ENCODE peak calls at places on chromosome 13, in eight cellular contexts. D is kidney tubule cell; V is activated CD4-positive, alpha-beta T cell treated with anti-CD3 and anti-CD28 coated beads, Interleukin-2, amount 50 U/mL, for 1 hour; Q is mammary epithelial cell; R is PC-3; E is T-helper 22 cell; W is NCI-H1694; Y is cardiac fibroblast. U is an unnamed sample.

GRCh38 chr13:107883561-107884175 is 331.7 kb downstream of the LIG4 start:
- DNase-seq in D (peak), V (no peak), Q (peak), R (peak), E (no peak), W (no peak), Y (peak), U (no peak)

GRCh38 chr13:111422352-111422751 is 101.9 kb downstream of the TEX29 start:
- DNase-seq in D (no peak), V (no peak), Q (no peak), R (no peak), E (no peak), W (peak), Y (no peak), U (no peak)

GRCh38 chr13:110499621-110500281 is 61.8 kb downstream of the RAB20 start:
- DNase-seq in D (peak), V (no peak), Q (no peak), R (peak), E (no peak), W (peak), Y (peak), U (peak)

GRCh38 chr13:91200486-91200885 is 147.0 kb upstream of the MIR17HG start:
- DNase-seq in D (no peak), V (no peak), Q (no peak), R (no peak), E (no peak), W (no peak), Y (no peak), U (no peak)

GRCh38 chr13:49367640-49368431 is 76.0 kb downstream of the CAB39L start:
- DNase-seq in D (no peak), V (no peak), Q (no peak), R (no peak), E (no peak), W (no peak), Y (no peak), U (no peak)

GRCh38 chr13:85405316-85405897 is 393.8 kb downstream of the SLITRK6 start:
- DNase-seq in D (no peak), V (no peak), Q (no peak), R (no peak), E (no peak), W (no peak), Y (no peak), U (no peak)

GRCh38 chr13:35724480-35724879 is 248.0 kb upstream of the MAB21L1 start:
- DNase-seq in D (no peak), V (no peak), Q (no peak), R (no peak), E (no peak), W (no peak), Y (peak), U (no peak)

GRCh38 chr13:109465151-109465550 is 321.2 kb downstream of the IRS2 start:
- DNase-seq in D (no peak), V (no peak), Q (peak), R (no peak), E (no peak), W (no peak), Y (peak), U (peak)

GRCh38 chr13:98105929-98106336 is 37.0 kb upstream of the FARP1 start:
- DNase-seq in D (no peak), V (no peak), Q (no peak), R (peak), E (no peak), W (no peak), Y (peak), U (no peak)

GRCh38 chr13:60162096-60162495 is 1.6 kb downstream of the DIAPH3 start:
- DNase-seq in D (peak), V (no peak), Q (peak), R (no peak), E (no peak), W (no peak), Y (no peak), U (peak)

GRCh38 chr13:32150794-32151193 is 119.2 kb downstream of the FRY start:
- DNase-seq in D (no peak), V (no peak), Q (no peak), R (no peak), E (no peak), W (no peak), Y (peak), U (no peak)

GRCh38 chr13:107091386-107091785 is 523.4 kb upstream of the ARGLU1 start:
- DNase-seq in D (no peak), V (no peak), Q (no peak), R (no peak), E (no peak), W (no peak), Y (no peak), U (no peak)

GRCh38 chr13:100089633-100090032 is 740 bp downstream of the PCCA start:
- DNase-seq in D (peak), V (no peak), Q (peak), R (peak), E (no peak), W (no peak), Y (peak), U (peak)

GRCh38 chr13:27001705-27002104 is 169.9 kb downstream of the USP12 start:
- DNase-seq in D (no peak), V (no peak), Q (no peak), R (no peak), E (no peak), W (no peak), Y (no peak), U (no peak)

GRCh38 chr13:77696006-77696862 is 1.3 kb upstream of the SLAIN1 start:
- DNase-seq in D (peak), V (no peak), Q (no peak), R (peak), E (no peak), W (peak), Y (no peak), U (no peak)

GRCh38 chr13:79525458-79525857 is 44.5 kb downstream of the NDFIP2 start:
- DNase-seq in D (peak), V (no peak), Q (peak), R (peak), E (no peak), W (no peak), Y (no peak), U (peak)

GRCh38 chr13:59494151-59494550 is 669.6 kb downstream of the DIAPH3 start:
- DNase-seq in D (no peak), V (no peak), Q (no peak), R (no peak), E (no peak), W (no peak), Y (no peak), U (no peak)

GRCh38 chr13:65330287-65330686 is 1899.8 kb downstream of the PCDH9 start:
- DNase-seq in D (no peak), V (no peak), Q (no peak), R (no peak), E (no peak), W (no peak), Y (no peak), U (no peak)

GRCh38 chr13:27406178-27406939 is 18.1 kb upstream of the GTF3A start:
- DNase-seq in D (peak), V (peak), Q (peak), R (peak), E (no peak), W (peak), Y (peak), U (peak)

GRCh38 chr13:42594577-42595571 is 20.9 kb downstream of the TNFSF11 start:
- DNase-seq in D (peak), V (peak), Q (peak), R (peak), E (no peak), W (peak), Y (peak), U (peak)

GRCh38 chr13:73411067-73411809 is 352.4 kb downstream of the KLF5 start:
- DNase-seq in D (peak), V (no peak), Q (peak), R (peak), E (no peak), W (no peak), Y (no peak), U (peak)

GRCh38 chr13:113835461-113836274 is 28.2 kb downstream of the GAS6 start:
- DNase-seq in D (peak), V (no peak), Q (no peak), R (peak), E (no peak), W (peak), Y (peak), U (no peak)

GRCh38 chr13:64749301-64749700 is 2480.8 kb downstream of the PCDH9 start:
- DNase-seq in D (no peak), V (no peak), Q (no peak), R (no peak), E (no peak), W (no peak), Y (no peak), U (no peak)

GRCh38 chr13:72141845-72142470 is 275.0 kb upstream of the DACH1 start:
- DNase-seq in D (no peak), V (no peak), Q (peak), R (peak), E (no peak), W (no peak), Y (peak), U (peak)

GRCh38 chr13:95833713-95834112 is 156.8 kb downstream of the DNAJC3 start:
- DNase-seq in D (peak), V (no peak), Q (peak), R (peak), E (no peak), W (no peak), Y (peak), U (peak)

GRCh38 chr13:36030670-36031331 is 100.4 kb downstream of the DCLK1 start:
- DNase-seq in D (no peak), V (no peak), Q (peak), R (peak), E (no peak), W (no peak), Y (peak), U (peak)

GRCh38 chr13:102028846-102029245 is 373.0 kb downstream of the FGF14 start:
- DNase-seq in D (no peak), V (no peak), Q (no peak), R (no peak), E (no peak), W (no peak), Y (no peak), U (no peak)

GRCh38 chr13:32476892-32477291 is 49.0 kb upstream of the N4BP2L1 start:
- DNase-seq in D (no peak), V (no peak), Q (no peak), R (no peak), E (no peak), W (no peak), Y (no peak), U (no peak)

GRCh38 chr13:25232937-25233515 is 54.3 kb downstream of the MTMR6 start:
- DNase-seq in D (peak), V (no peak), Q (peak), R (peak), E (no peak), W (peak), Y (peak), U (peak)

GRCh38 chr13:97113231-97114001 is 108.7 kb upstream of the MBNL2 start:
- DNase-seq in D (no peak), V (no peak), Q (no peak), R (no peak), E (no peak), W (no peak), Y (no peak), U (no peak)

GRCh38 chr13:79886601-79887000 is 405.6 kb downstream of the NDFIP2 start:
- DNase-seq in D (no peak), V (no peak), Q (no peak), R (no peak), E (no peak), W (no peak), Y (no peak), U (no peak)

GRCh38 chr13:99630269-99630898 is 129.1 kb downstream of the TM9SF2 start:
- DNase-seq in D (no peak), V (no peak), Q (no peak), R (no peak), E (no peak), W (no peak), Y (peak), U (no peak)

GRCh38 chr13:87671031-87671823 is at the start of gene SLITRK5:
- DNase-seq in D (peak), V (peak), Q (peak), R (peak), E (no peak), W (peak), Y (peak), U (peak)